ENCODE peak calls at places on chromosome 16, in four cellular contexts. W is NCI-H69; A is HT1080; G is activated naive CD8-positive, alpha-beta T cell treated with anti-CD3 and anti-CD28 coated beads, Interleukin-2, amount 50 U/mL, for 24 hours. B is an unnamed sample.

GRCh38 chr16:22814330-22815105 is 556 bp downstream of the HS3ST2 start:
- DNase-seq in A (no peak), W (peak), G (no peak), B (no peak)

GRCh38 chr16:1470543-1471251 is 4.1 kb downstream of the CLCN7 start:
- DNase-seq in W (no peak), G (no peak), A (no peak), B (no peak)

GRCh38 chr16:5640883-5641282 is 543.3 kb upstream of the EEF2KMT start:
- DNase-seq in A (no peak), G (no peak), W (no peak), B (no peak)

GRCh38 chr16:57788951-57789350 is 13.3 kb downstream of the KIFC3 start:
- DNase-seq in G (no peak), W (no peak), A (no peak), B (no peak)

GRCh38 chr16:50692999-50693781 is at the start of gene NOD2:
- DNase-seq in G (peak), A (no peak), W (no peak), B (no peak)

GRCh38 chr16:53881371-53881770 is 177.4 kb downstream of the FTO start:
- DNase-seq in W (no peak), G (no peak), A (peak), B (peak)

GRCh38 chr16:82182237-82183003 is 12.4 kb upstream of the MPHOSPH6 start:
- DNase-seq in W (no peak), G (no peak), A (no peak), B (no peak)

GRCh38 chr16:85316321-85316919 is 204.1 kb upstream of the CIBAR2 start:
- DNase-seq in A (peak), W (peak), G (peak), B (peak)

GRCh38 chr16:70416748-70417616 is 21.9 kb downstream of the ST3GAL2 start:
- DNase-seq in G (no peak), W (no peak), A (no peak), B (no peak)

GRCh38 chr16:85126731-85127662 is 14.7 kb upstream of the CIBAR2 start:
- DNase-seq in W (peak), G (peak), A (peak), B (peak)

GRCh38 chr16:87541004-87541881 is 48.4 kb upstream of the ZCCHC14 start:
- DNase-seq in A (peak), G (no peak), W (no peak), B (no peak)

GRCh38 chr16:71205482-71206131 is 24.9 kb downstream of the HYDIN start:
- DNase-seq in G (no peak), W (no peak), A (no peak), B (no peak)

GRCh38 chr16:31819386-31819785 is 54.2 kb upstream of the ZNF267 start:
- DNase-seq in W (no peak), A (no peak), G (no peak), B (no peak)

GRCh38 chr16:67015317-67015731 is 13.6 kb upstream of the CBFB start:
- DNase-seq in G (no peak), W (no peak), A (no peak), B (no peak)

GRCh38 chr16:75616541-75617010 is 6.5 kb downstream of the ADAT1 start:
- DNase-seq in A (no peak), G (no peak), W (no peak), B (no peak)

GRCh38 chr16:50469744-50470301 is 78.4 kb upstream of the NKD1 start:
- DNase-seq in G (no peak), A (no peak), W (no peak), B (no peak)

GRCh38 chr16:46885960-46886763 is 2.0 kb downstream of the GPT2 start:
- DNase-seq in W (peak), A (no peak), G (no peak), B (no peak)

GRCh38 chr16:84667600-84668309 is 19.4 kb downstream of the KLHL36 start:
- DNase-seq in A (no peak), W (peak), G (no peak), B (no peak)

GRCh38 chr16:70383421-70383960 is 36.8 kb downstream of the DDX19A start:
- DNase-seq in W (no peak), A (no peak), G (no peak), B (no peak)

GRCh38 chr16:4972938-4973587 is 14.9 kb downstream of the SEC14L5 start:
- DNase-seq in W (no peak), G (no peak), A (no peak), B (no peak)

GRCh38 chr16:3142770-3143169 is 7.9 kb downstream of the ZNF213 start:
- DNase-seq in G (no peak), A (no peak), W (no peak), B (no peak)

GRCh38 chr16:90046971-90047713 is 27.9 kb upstream of the DBNDD1 start:
- DNase-seq in W (peak), G (no peak), A (no peak), B (peak)

GRCh38 chr16:50744911-50745310 is 3.0 kb downstream of the CYLD start:
- DNase-seq in A (peak), G (no peak), W (no peak), B (peak)

GRCh38 chr16:11333010-11333409 is 12.2 kb upstream of the RMI2 start:
- DNase-seq in A (no peak), G (no peak), W (no peak), B (no peak)

B was measured in HFFc6.